ENCODE peak calls at places on chromosomes 3 and 15, in five cellular contexts. One of them, this sample, is unnamed. For H3K4me1, the result is how much of the 10 kb centered on the place peaks cover.

GRCh38 chr15:64749999-64750657 is 25.3 kb downstream of the RBPMS2 start:
- DNase-seq in transverse colon: no peak
- DNase-seq in GM12878: no peak
- DNase-seq in A549: peak
- DNase-seq in uterus: peak
- DNase-seq in this sample: no peak

GRCh38 chr15:64611085-64611484 is 150.7 kb downstream of the ZNF609 start:
- DNase-seq in transverse colon: no peak
- DNase-seq in GM12878: no peak
- DNase-seq in A549: no peak
- DNase-seq in uterus: no peak
- DNase-seq in this sample: no peak

GRCh38 chr15:43186003-43186353 is 775 bp downstream of the CCNDBP1 start:
- DNase-seq in transverse colon: peak
- DNase-seq in GM12878: no peak
- DNase-seq in A549: peak
- DNase-seq in uterus: no peak
- DNase-seq in this sample: no peak

GRCh38 chr3:30232142-30232541 is 374.3 kb upstream of the TGFBR2 start:
- DNase-seq in transverse colon: no peak
- DNase-seq in GM12878: no peak
- DNase-seq in A549: no peak
- DNase-seq in uterus: peak
- DNase-seq in this sample: no peak

GRCh38 chr3:195031574-195032003 is 239.4 kb downstream of the XXYLT1 start:
- DNase-seq in transverse colon: no peak
- DNase-seq in GM12878: no peak
- DNase-seq in A549: no peak
- DNase-seq in uterus: no peak
- DNase-seq in this sample: no peak

GRCh38 chr15:34855397-34855796 is 60.0 kb upstream of the ACTC1 start:
- DNase-seq in transverse colon: no peak
- DNase-seq in GM12878: no peak
- DNase-seq in A549: peak
- DNase-seq in uterus: no peak
- DNase-seq in this sample: no peak

GRCh38 chr15:90009301-90010063 is 8.4 kb downstream of the ZNF710 start:
- DNase-seq in transverse colon: peak
- DNase-seq in GM12878: no peak
- DNase-seq in A549: no peak
- DNase-seq in uterus: no peak
- DNase-seq in this sample: no peak

GRCh38 chr3:148582126-148582525 is 115.6 kb upstream of the AGTR1 start:
- DNase-seq in transverse colon: no peak
- DNase-seq in GM12878: no peak
- DNase-seq in A549: no peak
- DNase-seq in uterus: no peak
- DNase-seq in this sample: no peak

GRCh38 chr15:99954361-99955180 is 221.3 kb upstream of the LYSMD4 start:
- DNase-seq in transverse colon: no peak
- DNase-seq in GM12878: no peak
- DNase-seq in A549: no peak
- DNase-seq in uterus: peak
- DNase-seq in this sample: peak

GRCh38 chr3:146375214-146375613 is 94.1 kb downstream of the PLSCR2 start:
- DNase-seq in transverse colon: no peak
- DNase-seq in GM12878: no peak
- DNase-seq in A549: no peak
- DNase-seq in uterus: no peak
- DNase-seq in this sample: no peak

GRCh38 chr15:99145005-99145404 is 40.1 kb downstream of the SYNM start:
- DNase-seq in transverse colon: no peak
- DNase-seq in GM12878: no peak
- DNase-seq in A549: no peak
- DNase-seq in uterus: no peak
- DNase-seq in this sample: no peak

GRCh38 chr3:168864107-168865021 is 768.6 kb upstream of the GOLIM4 start:
- DNase-seq in transverse colon: no peak
- DNase-seq in GM12878: no peak
- DNase-seq in A549: no peak
- DNase-seq in uterus: no peak
- DNase-seq in this sample: no peak

GRCh38 chr3:123759311-123759710 is 124.8 kb downstream of the MYLK start:
- DNase-seq in transverse colon: no peak
- DNase-seq in GM12878: no peak
- DNase-seq in A549: no peak
- DNase-seq in uterus: no peak
- DNase-seq in this sample: no peak

GRCh38 chr3:164655462-164655861 is 422.8 kb downstream of the SI start:
- DNase-seq in transverse colon: no peak
- DNase-seq in GM12878: no peak
- DNase-seq in A549: no peak
- DNase-seq in uterus: no peak
- DNase-seq in this sample: no peak

GRCh38 chr15:74783808-74784175 is 1.9 kb downstream of the CSK start:
- DNase-seq in transverse colon: no peak
- DNase-seq in GM12878: no peak
- DNase-seq in A549: no peak
- DNase-seq in uterus: no peak
- DNase-seq in this sample: no peak
- H3K4me1 ChIP-seq in transverse colon: half or more
- H3K4me1 ChIP-seq in GM12878: half or more
- H3K4me1 ChIP-seq in A549: under half
- H3K4me1 ChIP-seq in uterus: under half
- H3K4me1 ChIP-seq in this sample: half or more

GRCh38 chr3:14947105-14947885 is at the start of gene NR2C2:
- DNase-seq in transverse colon: peak
- DNase-seq in GM12878: no peak
- DNase-seq in A549: peak
- DNase-seq in uterus: peak
- DNase-seq in this sample: peak

GRCh38 chr3:14946749-14947104 is 656 bp upstream of the NR2C2 start:
- DNase-seq in transverse colon: no peak
- DNase-seq in GM12878: no peak
- DNase-seq in A549: no peak
- DNase-seq in uterus: no peak
- DNase-seq in this sample: no peak

GRCh38 chr3:14948609-14949038 is 1.2 kb downstream of the NR2C2 start:
- DNase-seq in transverse colon: no peak
- DNase-seq in GM12878: no peak
- DNase-seq in A549: peak
- DNase-seq in uterus: no peak
- DNase-seq in this sample: no peak

GRCh38 chr3:14949126-14949525 is 1.7 kb downstream of the NR2C2 start:
- DNase-seq in transverse colon: no peak
- DNase-seq in GM12878: no peak
- DNase-seq in A549: no peak
- DNase-seq in uterus: no peak
- DNase-seq in this sample: no peak

DNA sequence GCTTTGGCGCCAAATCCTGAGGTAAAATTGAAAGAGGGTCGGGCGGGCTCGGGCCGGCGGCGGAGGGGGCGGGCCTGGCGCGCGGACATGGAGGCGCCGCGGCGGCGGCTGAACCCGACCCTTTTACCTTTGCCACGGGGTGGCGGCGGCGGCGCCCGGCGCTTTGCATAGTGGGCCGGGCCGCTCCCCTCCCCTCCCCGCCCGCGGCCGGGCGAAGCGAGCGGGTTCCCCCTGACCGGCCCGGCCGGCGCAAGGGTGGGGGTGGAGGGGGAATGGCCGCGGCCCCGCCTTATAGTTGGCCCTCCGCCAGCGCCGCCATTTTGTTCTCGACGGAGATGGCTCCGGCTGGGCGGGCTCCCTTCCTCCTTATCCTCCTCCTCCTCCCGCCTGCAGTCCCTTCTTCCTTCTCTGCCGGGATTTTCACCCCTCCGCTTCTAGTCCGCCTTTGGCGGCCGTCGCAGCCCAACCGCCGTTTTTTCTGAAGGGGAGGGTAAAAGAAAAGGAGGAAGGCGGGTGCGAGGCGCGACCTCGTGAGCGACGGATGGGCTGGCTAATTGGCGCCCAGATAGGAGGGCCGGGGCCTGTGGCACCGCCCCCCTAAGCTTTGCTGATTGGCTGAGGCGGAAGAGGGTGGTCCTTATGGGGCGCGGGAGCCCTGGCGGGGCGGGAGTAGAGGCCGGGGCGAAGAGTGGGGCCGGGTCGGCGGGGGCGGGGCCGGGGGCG is 664 bp downstream of the NR2C2 start:
- DNase-seq in transverse colon: peak
- DNase-seq in GM12878: peak
- DNase-seq in A549: peak
- DNase-seq in uterus: peak
- DNase-seq in this sample: peak
- TF ChIP-seq POLR2A in transverse colon: peak
- TF ChIP-seq POLR2A in GM12878: peak
- TF ChIP-seq POLR2A in A549: peak
- TF ChIP-seq POLR2A in uterus: peak
- TF ChIP-seq POLR2A in this sample: no peak

DNA sequence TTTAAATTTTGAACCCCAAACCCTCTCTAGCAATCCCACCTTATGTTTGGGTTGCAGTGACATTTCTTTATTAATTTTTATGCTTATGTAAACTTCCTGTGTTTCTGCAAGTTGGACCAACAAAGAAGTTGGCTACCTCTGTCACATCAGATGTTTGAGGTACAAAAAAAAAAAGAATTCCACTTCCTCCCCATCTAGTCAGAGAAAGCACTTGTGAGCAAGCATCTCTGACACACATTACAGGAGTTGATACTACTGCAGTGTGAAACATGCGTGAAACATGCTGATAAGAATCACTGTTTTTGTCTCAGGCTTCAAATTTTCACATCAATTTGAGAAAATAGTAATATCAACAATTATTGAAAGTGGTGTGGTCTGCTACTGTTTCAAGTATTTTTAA is 1.3 kb downstream of the SCAANT1 start:
- DNase-seq in transverse colon: no peak
- DNase-seq in GM12878: no peak
- DNase-seq in A549: no peak
- DNase-seq in uterus: no peak
- DNase-seq in this sample: no peak
- H3K4me3 ChIP-seq in transverse colon: peak
- H3K4me3 ChIP-seq in GM12878: peak
- H3K4me3 ChIP-seq in A549: peak
- H3K4me3 ChIP-seq in uterus: no peak
- H3K4me3 ChIP-seq in this sample: no peak

DNA sequence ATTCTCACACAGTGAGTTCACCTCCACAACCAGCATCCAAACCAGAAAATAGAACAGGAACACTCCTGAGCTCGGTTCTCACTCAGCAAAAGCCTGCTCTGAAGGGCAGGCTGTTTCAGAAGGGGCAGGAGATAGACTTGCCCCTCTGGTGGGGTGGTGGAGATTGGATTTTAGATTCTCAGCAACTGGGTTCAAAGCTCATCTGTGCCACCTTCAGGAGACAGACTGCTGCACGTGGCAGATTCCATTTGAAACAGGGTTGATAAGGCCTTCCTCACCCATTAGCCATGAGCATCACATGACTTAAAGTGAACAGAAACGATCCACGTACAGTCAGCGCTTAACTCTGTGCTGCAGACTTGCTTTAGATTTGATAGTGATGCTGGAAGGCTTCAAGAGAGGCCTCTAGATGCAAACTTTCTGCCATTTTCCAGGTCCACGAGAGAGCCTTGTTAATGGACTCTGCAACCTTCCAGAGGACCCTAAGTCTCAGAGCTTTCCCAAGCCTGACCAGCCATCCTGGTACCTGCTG is 35.0 kb upstream of the MGLL start:
- DNase-seq in transverse colon: no peak
- DNase-seq in GM12878: no peak
- DNase-seq in A549: peak
- DNase-seq in uterus: no peak
- DNase-seq in this sample: no peak
- H3K4me1 ChIP-seq in transverse colon: under half
- H3K4me1 ChIP-seq in GM12878: under half
- H3K4me1 ChIP-seq in A549: under half
- H3K4me1 ChIP-seq in uterus: under half
- H3K4me1 ChIP-seq in this sample: under half

DNA sequence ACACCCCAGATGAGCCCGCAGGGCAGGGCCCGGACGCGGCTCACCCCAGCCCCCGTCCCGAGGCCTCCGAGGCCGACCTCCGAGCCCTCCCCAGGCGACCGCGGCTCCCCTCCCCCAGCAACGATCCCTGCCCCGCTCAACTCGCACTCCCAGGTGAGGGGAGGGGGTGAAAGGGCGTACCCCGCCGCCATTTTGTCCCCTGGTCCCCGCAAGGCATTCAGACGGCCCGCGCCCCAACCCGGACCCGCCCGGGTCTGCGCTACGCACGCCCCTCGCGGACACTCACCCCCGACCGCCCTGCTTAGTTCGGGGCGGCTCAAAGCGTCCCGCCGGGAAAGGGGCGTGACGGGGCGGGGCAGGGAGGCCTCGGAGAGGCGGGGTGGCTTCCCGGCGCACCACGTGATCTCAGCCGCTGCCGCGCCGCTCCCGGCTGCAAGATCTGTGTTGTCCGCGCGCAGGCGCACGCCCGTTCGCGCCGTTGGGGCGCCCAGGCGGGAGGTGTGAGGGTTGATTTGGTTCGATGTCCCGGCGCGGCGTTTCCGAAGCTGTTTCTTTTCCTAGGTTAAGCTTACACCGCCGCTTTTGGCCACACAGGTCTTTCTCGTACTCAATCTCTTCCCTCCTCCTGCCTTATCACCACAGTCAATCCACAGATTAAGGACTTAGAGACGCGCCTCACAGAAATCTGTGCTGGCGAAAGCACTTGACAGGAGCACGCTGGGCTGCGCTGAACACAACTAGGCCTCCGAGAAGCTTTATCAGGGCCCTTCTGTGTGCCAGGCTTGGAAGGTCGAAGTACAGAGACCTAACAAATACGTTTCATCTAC is at the start of gene SCAPER:
- DNase-seq in transverse colon: peak
- DNase-seq in GM12878: peak
- DNase-seq in A549: peak
- DNase-seq in uterus: peak
- DNase-seq in this sample: peak
- TF ChIP-seq POLR2A in transverse colon: peak
- TF ChIP-seq POLR2A in GM12878: peak
- TF ChIP-seq POLR2A in A549: peak
- TF ChIP-seq POLR2A in uterus: peak
- TF ChIP-seq POLR2A in this sample: peak

GRCh38 chr3:185932213-185932612 is 5.6 kb downstream of the TRA2B start:
- DNase-seq in transverse colon: no peak
- DNase-seq in GM12878: no peak
- DNase-seq in A549: no peak
- DNase-seq in uterus: no peak
- DNase-seq in this sample: no peak
- H3K4me3 ChIP-seq in transverse colon: no peak
- H3K4me3 ChIP-seq in GM12878: peak
- H3K4me3 ChIP-seq in A549: peak
- H3K4me3 ChIP-seq in uterus: peak
- H3K4me3 ChIP-seq in this sample: no peak